ENCODE peak calls at places on chromosomes 2 and 18, in seven cellular contexts. A is cardiac muscle cell, E is GM12878, X is K562, F is body of pancreas, Y is adrenal gland, B is heart left ventricle. P is an unnamed sample.
A peak's percentile ranks its signal among the peaks of the same experiment; 100 is the strongest.

GRCh38 chr2:231228974-231229373 is 30.5 kb downstream of the ARMC9 start:
- DNase-seq in A (no peak), F (no peak), E (peak; percentile 11), X (no peak), B (no peak), Y (no peak), P (no peak)

GRCh38 chr18:62487161-62487560 is 35.7 kb upstream of the ZCCHC2 start:
- DNase-seq in Y (no peak), B (no peak), F (no peak), A (no peak), E (no peak), X (no peak), P (no peak)

GRCh38 chr2:218271865-218272530 is 1.7 kb downstream of the PNKD start:
- DNase-seq in F (no peak), B (no peak), X (no peak), Y (no peak), A (no peak), E (no peak), P (no peak)

GRCh38 chr2:64888591-64889309 is 100.4 kb upstream of the SLC1A4 start:
- DNase-seq in X (peak; percentile 31), Y (peak; percentile 35), F (no peak), A (peak; percentile 24), E (no peak), B (no peak), P (no peak)

GRCh38 chr2:88059979-88060906 is 4.7 kb upstream of the KRCC1 start:
- DNase-seq in X (peak; percentile 62), E (no peak), B (no peak), F (no peak), Y (no peak), A (peak; percentile 64), P (no peak)

GRCh38 chr2:17539596-17539992 is 902 bp upstream of the VSNL1 start:
- DNase-seq in B (peak; percentile 33), X (no peak), F (peak; percentile 48), Y (no peak), E (no peak), A (peak; percentile 28), P (peak; percentile 20)

GRCh38 chr2:102736174-102736606 is 25.6 kb upstream of the TMEM182 start:
- DNase-seq in E (no peak), B (no peak), X (peak; percentile 45), F (peak; percentile 53), A (no peak), Y (peak; percentile 29), P (no peak)

GRCh38 chr2:57943271-57943670 is 103.3 kb upstream of the VRK2 start:
- DNase-seq in Y (no peak), X (no peak), E (no peak), F (no peak), A (peak; percentile 10), B (no peak), P (no peak)

GRCh38 chr2:191382801-191383200 is 137.6 kb downstream of the MYO1B start:
- DNase-seq in X (no peak), B (peak; percentile 31), A (peak; percentile 28), E (no peak), Y (no peak), F (peak; percentile 86), P (no peak)

GRCh38 chr18:12283256-12283655 is 24.8 kb upstream of the TUBB6 start:
- DNase-seq in F (no peak), E (no peak), B (no peak), X (peak; percentile 73), A (peak; percentile 52), Y (no peak), P (no peak)

GRCh38 chr2:24404582-24404981 is 44.2 kb upstream of the ITSN2 start:
- DNase-seq in X (no peak), A (no peak), B (no peak), F (no peak), E (no peak), Y (peak; percentile 73), P (no peak)

GRCh38 chr2:70672990-70673647 is 94.9 kb downstream of the ADD2 start:
- DNase-seq in F (no peak), Y (peak; percentile 24), X (peak; percentile 39), B (no peak), E (no peak), A (peak; percentile 63), P (no peak)

GRCh38 chr2:223860809-223861738 is 23.7 kb upstream of the AP1S3 start:
- DNase-seq in E (no peak), Y (no peak), B (no peak), X (no peak), A (no peak), F (peak; percentile 63), P (no peak)

GRCh38 chr18:75247601-75248421 is 37.2 kb downstream of the TSHZ1 start:
- DNase-seq in E (no peak), Y (no peak), F (no peak), A (no peak), B (no peak), X (no peak), P (no peak)

GRCh38 chr18:62938006-62938405 is 222.7 kb downstream of the PHLPP1 start:
- DNase-seq in A (no peak), B (no peak), E (no peak), F (no peak), X (no peak), Y (no peak), P (no peak)

GRCh38 chr18:10152475-10152874 is 238.7 kb downstream of the VAPA start:
- DNase-seq in Y (no peak), F (no peak), A (no peak), X (no peak), B (no peak), E (no peak), P (no peak)

GRCh38 chr2:68774569-68775271 is 40.1 kb downstream of the ARHGAP25 start:
- DNase-seq in X (peak; percentile 85), Y (peak; percentile 60), E (peak; percentile 54), A (no peak), B (peak; percentile 80), F (no peak), P (peak; percentile 70)

GRCh38 chr18:666628-667027 is 9.2 kb downstream of the TYMS start:
- DNase-seq in B (no peak), F (no peak), Y (no peak), X (no peak), A (no peak), E (no peak), P (no peak)

GRCh38 chr2:71545572-71546274 is 92.4 kb downstream of the DYSF start:
- DNase-seq in F (peak; percentile 51), X (peak; percentile 74), B (peak; percentile 30), A (peak; percentile 75), Y (peak; percentile 66), E (no peak), P (peak; percentile 50)

GRCh38 chr2:229714080-229714735 is at the start of gene DNER:
- DNase-seq in B (no peak), X (peak; percentile 24), E (no peak), Y (peak; percentile 73), F (peak; percentile 48), A (peak; percentile 63), P (no peak)

GRCh38 chr18:78523850-78524249 is 455.8 kb upstream of the SALL3 start:
- DNase-seq in F (no peak), A (no peak), E (no peak), Y (no peak), X (no peak), B (no peak), P (no peak)

GRCh38 chr2:219453691-219454131 is 19.1 kb downstream of the SPEG start:
- DNase-seq in E (no peak), F (no peak), Y (no peak), X (no peak), A (peak; percentile 60), B (peak; percentile 87), P (peak; percentile 76)

GRCh38 chr2:208062113-208062512 is 36.8 kb upstream of the PLEKHM3 start:
- DNase-seq in F (no peak), E (no peak), X (peak; percentile 63), B (no peak), A (no peak), Y (no peak), P (no peak)

GRCh38 chr2:60474301-60474700 is 79.2 kb downstream of the BCL11A start:
- DNase-seq in A (no peak), X (no peak), Y (no peak), B (no peak), F (no peak), E (no peak), P (no peak)

GRCh38 chr2:60472026-60472425 is 81.4 kb downstream of the BCL11A start:
- DNase-seq in A (no peak), B (peak; percentile 31), Y (no peak), F (no peak), E (no peak), X (no peak), P (peak; percentile 43)

GRCh38 chr2:60470340-60470739 is 83.1 kb downstream of the BCL11A start:
- DNase-seq in Y (no peak), A (peak; percentile 33), X (no peak), F (no peak), B (no peak), E (no peak), P (no peak)

GRCh38 chr2:60475311-60475830 is 78.1 kb downstream of the BCL11A start:
- DNase-seq in B (no peak), Y (no peak), E (no peak), F (no peak), X (no peak), A (no peak), P (no peak)

DNA sequence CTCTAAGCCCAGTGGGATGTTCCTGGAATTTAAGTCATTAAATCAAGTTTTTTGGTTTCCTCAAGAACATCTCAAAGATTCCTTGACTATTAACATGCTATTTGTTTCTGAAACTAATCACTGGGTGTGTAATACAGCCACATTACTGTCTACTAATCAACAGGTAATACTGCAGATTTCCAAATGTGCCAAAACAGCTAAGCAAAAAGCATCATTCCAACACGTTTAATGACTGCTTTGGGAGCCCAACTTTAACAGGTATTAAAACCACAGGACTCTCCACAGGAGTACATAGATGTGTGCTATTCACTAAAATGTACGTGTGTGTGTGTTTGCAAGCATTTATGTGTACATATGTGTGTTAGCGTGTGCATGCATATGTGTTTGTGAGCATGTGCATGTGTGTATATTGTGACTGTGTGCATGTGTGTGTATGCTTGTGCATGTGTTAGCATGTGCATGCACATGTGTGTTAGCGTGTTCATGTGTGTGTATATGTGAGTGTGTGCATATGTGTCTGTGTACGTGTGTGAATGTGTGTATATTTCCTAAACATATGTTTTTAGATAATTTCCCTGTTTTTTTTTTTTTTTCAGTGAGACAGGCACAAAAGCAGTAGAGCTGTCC is 80.7 kb downstream of the BCL11A start:
- DNase-seq in A (no peak), Y (no peak), F (no peak), X (no peak), E (no peak), B (no peak), P (no peak)
- H3K4me1 ChIP-seq in A (peaks cover 11% of the 10 kb centered on the region), Y (no peaks in the 10 kb centered on the region), F (peaks cover 12% of the 10 kb centered on the region), X (no peaks in the 10 kb centered on the region), E (peaks cover 6% of the 10 kb centered on the region), B (peaks cover 3% of the 10 kb centered on the region), P (peaks cover 69% of the 10 kb centered on the region)

GRCh38 chr2:189347540-189347939 is 93.7 kb upstream of the WDR75 start:
- DNase-seq in A (peak; percentile 2), Y (peak; percentile 73), X (peak; percentile 75), E (peak; percentile 11), F (peak; percentile 36), B (peak; percentile 22), P (no peak)
- TF ChIP-seq CTCF in A (peak; percentile 34), Y (no peak), X (peak; percentile 58), E (peak; percentile 37), F (peak; percentile 6), B (no peak), P (no peak)

GRCh38 chr2:12479042-12479601 is 237.6 kb upstream of the TRIB2 start:
- DNase-seq in B (no peak), F (no peak), Y (no peak), A (no peak), E (no peak), X (no peak), P (no peak)
- H3K27ac ChIP-seq in B (no peak overlapping the region), F (no peak overlapping the region), Y (no peak overlapping the region), A (no peak overlapping the region), E (no peak overlapping the region), X (peak overlapping the region; percentile 60), P (no peak overlapping the region)

GRCh38 chr2:197210450-197210849 is 100.1 kb downstream of the ANKRD44 start:
- DNase-seq in E (no peak), X (peak; percentile 50), B (no peak), A (no peak), F (no peak), Y (no peak), P (no peak)
- H3K4me1 ChIP-seq in E (peaks cover 94% of the 10 kb centered on the region), X (peaks cover 14% of the 10 kb centered on the region), B (peaks cover 17% of the 10 kb centered on the region), A (no peaks in the 10 kb centered on the region), F (peaks cover 24% of the 10 kb centered on the region), Y (peaks cover 6% of the 10 kb centered on the region), P (peaks cover 41% of the 10 kb centered on the region)